ENCODE peak calls at places on chromosomes 12 and 14, in eight cellular contexts. G is germinal center; F is stimulated activated naive CD8-positive, alpha-beta T cell treated with anti-CD3 and anti-CD28 coated beads, Interleukin-15, amount 100 ng/mL, for 72 hours; Z is C1 segment of cervical spinal cord; E is activated CD4-positive, alpha-beta T cell treated with anti-CD3 and anti-CD28 coated beads, Interleukin-2, amount 10 ng/mL, durations not matched to agents 7 days and 5 days; A is DND-41; P is T follicular helper cell; X is GM03348. T is an unnamed sample.

GRCh38 chr14:97456958-97457357 is 659.8 kb downstream of the VRK1 start:
- DNase-seq in Z (no peak), E (peak; percentile 50), P (no peak), X (no peak), A (peak; percentile 65), G (no peak), F (peak; percentile 84), T (no peak)

GRCh38 chr12:57941165-57941894 is at the start of gene ATP23:
- DNase-seq in P (peak; percentile 90), X (peak; percentile 98), Z (peak; percentile 80), E (peak; percentile 95), A (peak; percentile 92), G (peak; percentile 95), F (peak; percentile 92), T (peak; percentile 53)

GRCh38 chr14:34678306-34678705 is 36.1 kb downstream of the CFL2 start:
- DNase-seq in Z (no peak), P (no peak), X (peak; percentile 36), G (no peak), A (no peak), E (no peak), F (no peak), T (no peak)

GRCh38 chr12:57755454-57756372 is 810 bp downstream of the MARCHF9 start:
- DNase-seq in P (peak; percentile 27), E (peak; percentile 32), A (peak; percentile 46), F (no peak), Z (no peak), G (peak; percentile 68), X (no peak), T (no peak)

GRCh38 chr12:11171953-11172675 is 1.1 kb downstream of the SMIM10L1 start:
- DNase-seq in E (no peak), Z (no peak), G (no peak), X (peak; percentile 8), A (no peak), P (no peak), F (no peak), T (no peak)

GRCh38 chr14:39360316-39360715 is 71.9 kb downstream of the FBXO33 start:
- DNase-seq in G (no peak), X (no peak), F (no peak), Z (no peak), P (no peak), E (no peak), A (no peak), T (no peak)

GRCh38 chr14:49861923-49862673 is 9.5 kb upstream of the NEMF start:
- DNase-seq in X (peak; percentile 62), P (peak; percentile 74), E (peak; percentile 88), Z (peak; percentile 77), G (peak; percentile 67), F (peak; percentile 89), A (peak; percentile 86), T (peak; percentile 80)

GRCh38 chr12:124392271-124392990 is 97.5 kb downstream of the RFLNA start:
- DNase-seq in Z (no peak), E (no peak), F (peak; percentile 28), G (peak; percentile 44), P (no peak), A (no peak), X (peak; percentile 55), T (peak; percentile 22)

GRCh38 chr12:94282675-94283074 is 134.3 kb downstream of the PLXNC1 start:
- DNase-seq in X (no peak), G (no peak), Z (no peak), E (peak; percentile 59), F (no peak), A (no peak), P (peak; percentile 28), T (no peak)

GRCh38 chr12:121295123-121295745 is 1.3 kb downstream of the CAMKK2 start:
- DNase-seq in A (peak; percentile 52), E (peak; percentile 15), Z (no peak), P (no peak), F (peak; percentile 21), X (no peak), G (no peak), T (peak; percentile 20)

GRCh38 chr12:27525373-27525772 is 1.4 kb downstream of the PPFIBP1 start:
- DNase-seq in X (peak; percentile 65), Z (no peak), P (no peak), A (no peak), F (no peak), G (no peak), E (no peak), T (no peak)

GRCh38 chr12:69000540-69001243 is 67.7 kb upstream of the CPM start:
- DNase-seq in G (no peak), E (no peak), A (no peak), Z (no peak), X (peak; percentile 38), P (no peak), F (no peak), T (no peak)

GRCh38 chr12:112584266-112584722 is 165.5 kb downstream of the PTPN11 start:
- DNase-seq in G (no peak), P (no peak), E (no peak), Z (no peak), X (no peak), F (no peak), A (no peak), T (no peak)

GRCh38 chr12:108905725-108906124 is 25.8 kb downstream of the DAO start:
- DNase-seq in P (no peak), X (no peak), A (no peak), Z (no peak), G (peak; percentile 22), F (no peak), E (no peak), T (no peak)

GRCh38 chr14:23076785-23077408 is 18.0 kb downstream of the ACIN1 start:
- DNase-seq in X (no peak), F (no peak), E (peak; percentile 59), A (peak; percentile 37), G (no peak), P (no peak), Z (no peak), T (no peak)

GRCh38 chr14:20690848-20691640 is 2.5 kb downstream of the ANG start:
- DNase-seq in X (peak; percentile 80), G (peak; percentile 60), A (peak; percentile 60), F (peak; percentile 37), P (peak; percentile 12), E (peak; percentile 59), Z (peak; percentile 5), T (peak; percentile 37)

GRCh38 chr12:51864701-51865469 is 16.4 kb upstream of the FIGNL2 start:
- DNase-seq in E (no peak), F (no peak), P (no peak), A (no peak), G (no peak), X (no peak), Z (no peak), T (no peak)

GRCh38 chr12:1845886-1846285 is 25.5 kb downstream of the LRTM2 start:
- DNase-seq in X (no peak), A (no peak), Z (no peak), F (no peak), P (no peak), G (no peak), E (no peak), T (no peak)

GRCh38 chr14:85601246-85601645 is 71.3 kb downstream of the FLRT2 start:
- DNase-seq in Z (no peak), P (no peak), X (no peak), E (no peak), F (no peak), G (no peak), A (no peak), T (no peak)

GRCh38 chr14:34755215-34755614 is 40.8 kb upstream of the CFL2 start:
- DNase-seq in X (no peak), P (no peak), E (no peak), Z (no peak), A (no peak), F (no peak), G (no peak), T (no peak)

GRCh38 chr14:64303471-64303917 is 9.3 kb upstream of the ESR2 start:
- DNase-seq in A (no peak), Z (no peak), G (peak; percentile 75), E (no peak), X (peak; percentile 80), F (no peak), P (no peak), T (no peak)

GRCh38 chr12:50566066-50566465 is 61.3 kb downstream of the DIP2B start:
- DNase-seq in X (no peak), Z (no peak), G (no peak), P (no peak), A (no peak), E (no peak), F (no peak), T (no peak)

GRCh38 chr12:51085757-51086156 is 2.4 kb upstream of the CSRNP2 start:
- DNase-seq in F (no peak), G (no peak), X (no peak), P (no peak), E (no peak), A (no peak), Z (no peak), T (no peak)

GRCh38 chr14:91125271-91125661 is 11.4 kb downstream of the DGLUCY start:
- DNase-seq in X (no peak), E (no peak), G (no peak), Z (no peak), P (no peak), A (no peak), F (no peak), T (no peak)

GRCh38 chr12:54215990-54216579 is 27.3 kb upstream of the SMUG1 start:
- DNase-seq in F (peak; percentile 63), X (no peak), Z (no peak), G (peak; percentile 20), E (peak; percentile 59), P (peak; percentile 28), A (peak; percentile 35), T (no peak)

GRCh38 chr14:36241183-36241582 is 64.7 kb upstream of the PTCSC3 start:
- DNase-seq in G (no peak), P (no peak), Z (no peak), A (no peak), F (no peak), X (no peak), E (no peak), T (no peak)